ENCODE peak calls at places on chromosomes 4 and X, in seven cellular contexts. One of them, this sample, is unnamed.

GRCh38 chrX:32448320-32448719 is 763.0 kb downstream of the DMD start:
- DNase-seq in MM.1S: peak
- DNase-seq in GM12878: peak
- DNase-seq in GM13976: peak
- DNase-seq in B cell: peak
- DNase-seq in HFFc6: no peak
- DNase-seq in WTC11: no peak
- DNase-seq in this sample: no peak

GRCh38 chrX:87434618-87435017 is 83.0 kb upstream of the KLHL4 start:
- DNase-seq in MM.1S: no peak
- DNase-seq in GM12878: no peak
- DNase-seq in GM13976: no peak
- DNase-seq in B cell: no peak
- DNase-seq in HFFc6: no peak
- DNase-seq in WTC11: no peak
- DNase-seq in this sample: no peak

GRCh38 chr4:89029591-89029990 is 27.4 kb downstream of the FAM13A start:
- DNase-seq in MM.1S: no peak
- DNase-seq in GM12878: no peak
- DNase-seq in GM13976: no peak
- DNase-seq in B cell: no peak
- DNase-seq in HFFc6: no peak
- DNase-seq in WTC11: no peak
- DNase-seq in this sample: no peak

GRCh38 chrX:43677993-43678392 is 21.9 kb downstream of the MAOA start:
- DNase-seq in MM.1S: no peak
- DNase-seq in GM12878: no peak
- DNase-seq in GM13976: no peak
- DNase-seq in B cell: no peak
- DNase-seq in HFFc6: no peak
- DNase-seq in WTC11: no peak
- DNase-seq in this sample: no peak

GRCh38 chr4:56215138-56215793 is 172.0 kb downstream of the AASDH start:
- DNase-seq in MM.1S: no peak
- DNase-seq in GM12878: no peak
- DNase-seq in GM13976: no peak
- DNase-seq in B cell: no peak
- DNase-seq in HFFc6: no peak
- DNase-seq in WTC11: no peak
- DNase-seq in this sample: no peak

GRCh38 chr4:66564901-66565648 is 894.8 kb upstream of the EPHA5 start:
- DNase-seq in MM.1S: no peak
- DNase-seq in GM12878: no peak
- DNase-seq in GM13976: no peak
- DNase-seq in B cell: no peak
- DNase-seq in HFFc6: peak
- DNase-seq in WTC11: no peak
- DNase-seq in this sample: peak

GRCh38 chrX:103729015-103729414 is 18.3 kb downstream of the TMEM31 start:
- DNase-seq in MM.1S: no peak
- DNase-seq in GM12878: no peak
- DNase-seq in GM13976: no peak
- DNase-seq in B cell: no peak
- DNase-seq in HFFc6: no peak
- DNase-seq in WTC11: no peak
- DNase-seq in this sample: no peak

GRCh38 chrX:142238536-142238935 is 33.4 kb upstream of the MAGEC2 start:
- DNase-seq in MM.1S: no peak
- DNase-seq in GM12878: no peak
- DNase-seq in GM13976: no peak
- DNase-seq in B cell: no peak
- DNase-seq in HFFc6: no peak
- DNase-seq in WTC11: no peak
- DNase-seq in this sample: no peak

GRCh38 chr4:30719363-30720020 is 677 bp upstream of the PCDH7 start:
- DNase-seq in MM.1S: no peak
- DNase-seq in GM12878: no peak
- DNase-seq in GM13976: peak
- DNase-seq in B cell: peak
- DNase-seq in HFFc6: peak
- DNase-seq in WTC11: peak
- DNase-seq in this sample: peak

GRCh38 chr4:169416461-169416860 is 145.7 kb upstream of the SH3RF1 start:
- DNase-seq in MM.1S: no peak
- DNase-seq in GM12878: no peak
- DNase-seq in GM13976: no peak
- DNase-seq in B cell: no peak
- DNase-seq in HFFc6: no peak
- DNase-seq in WTC11: no peak
- DNase-seq in this sample: no peak

GRCh38 chr4:2333916-2334644 is 72.2 kb upstream of the MXD4 start:
- DNase-seq in MM.1S: no peak
- DNase-seq in GM12878: no peak
- DNase-seq in GM13976: no peak
- DNase-seq in B cell: peak
- DNase-seq in HFFc6: no peak
- DNase-seq in WTC11: no peak
- DNase-seq in this sample: no peak

GRCh38 chrX:84340981-84341380 is 153.0 kb upstream of the RPS6KA6 start:
- DNase-seq in MM.1S: no peak
- DNase-seq in GM12878: no peak
- DNase-seq in GM13976: no peak
- DNase-seq in B cell: no peak
- DNase-seq in HFFc6: peak
- DNase-seq in WTC11: no peak
- DNase-seq in this sample: no peak

GRCh38 chr4:121674696-121675095 is 22.1 kb downstream of the ANXA5 start:
- DNase-seq in MM.1S: no peak
- DNase-seq in GM12878: no peak
- DNase-seq in GM13976: no peak
- DNase-seq in B cell: no peak
- DNase-seq in HFFc6: no peak
- DNase-seq in WTC11: no peak
- DNase-seq in this sample: no peak

GRCh38 chrX:48025561-48025960 is 18.8 kb downstream of the SPACA5 start:
- DNase-seq in MM.1S: peak
- DNase-seq in GM12878: peak
- DNase-seq in GM13976: peak
- DNase-seq in B cell: peak
- DNase-seq in HFFc6: peak
- DNase-seq in WTC11: peak
- DNase-seq in this sample: peak

GRCh38 chrX:14235004-14235403 is 205.3 kb upstream of the GEMIN8 start:
- DNase-seq in MM.1S: peak
- DNase-seq in GM12878: no peak
- DNase-seq in GM13976: no peak
- DNase-seq in B cell: no peak
- DNase-seq in HFFc6: no peak
- DNase-seq in WTC11: peak
- DNase-seq in this sample: no peak

GRCh38 chrX:79161655-79162054 is 17.2 kb downstream of the GPR174 start:
- DNase-seq in MM.1S: peak
- DNase-seq in GM12878: peak
- DNase-seq in GM13976: peak
- DNase-seq in B cell: no peak
- DNase-seq in HFFc6: no peak
- DNase-seq in WTC11: no peak
- DNase-seq in this sample: no peak

GRCh38 chrX:13485167-13485566 is 84.2 kb upstream of the EGFL6 start:
- DNase-seq in MM.1S: no peak
- DNase-seq in GM12878: no peak
- DNase-seq in GM13976: no peak
- DNase-seq in B cell: no peak
- DNase-seq in HFFc6: no peak
- DNase-seq in WTC11: no peak
- DNase-seq in this sample: no peak

DNA sequence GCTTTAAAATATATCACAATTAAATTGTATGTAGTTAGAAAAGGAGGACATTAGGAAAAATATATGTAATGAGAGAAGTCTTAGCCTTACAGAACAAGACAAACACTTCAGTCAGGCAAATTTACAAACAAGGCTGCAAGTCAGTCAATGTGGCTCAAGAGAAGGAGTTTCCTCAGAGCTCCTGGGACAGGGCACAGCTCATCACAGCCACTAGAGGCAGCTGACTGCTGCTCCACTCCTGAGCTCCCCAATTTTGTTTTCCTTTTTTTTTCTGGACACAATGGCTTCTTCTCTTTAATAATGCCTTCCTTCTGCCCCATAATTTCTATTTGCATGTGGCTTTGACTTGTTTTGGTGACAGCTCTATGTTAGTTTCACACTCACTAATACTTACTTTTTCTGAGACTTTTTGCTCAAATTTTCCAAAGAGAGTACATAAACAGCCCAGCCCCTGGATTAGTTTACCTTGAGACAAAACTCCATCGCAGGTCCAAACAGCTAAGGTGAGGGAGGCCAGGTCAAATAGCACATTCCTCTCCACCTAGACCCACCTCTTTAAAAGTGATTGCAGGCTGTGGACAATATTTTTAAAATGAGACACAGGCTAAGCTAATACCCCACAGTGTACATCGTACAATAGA is 850.4 kb upstream of the FRG1 start:
- DNase-seq in MM.1S: no peak
- DNase-seq in GM12878: no peak
- DNase-seq in GM13976: no peak
- DNase-seq in B cell: no peak
- DNase-seq in HFFc6: peak
- DNase-seq in WTC11: peak
- DNase-seq in this sample: no peak
- TF ChIP-seq CTCF in MM.1S: peak
- TF ChIP-seq CTCF in GM12878: no peak
- TF ChIP-seq CTCF in GM13976: no peak
- TF ChIP-seq CTCF in B cell: no peak
- TF ChIP-seq CTCF in HFFc6: peak
- TF ChIP-seq CTCF in WTC11: peak
- TF ChIP-seq CTCF in this sample: no peak

GRCh38 chrX:153938226-153938786 is 3.5 kb upstream of the NAA10 start:
- DNase-seq in MM.1S: no peak
- DNase-seq in GM12878: no peak
- DNase-seq in GM13976: no peak
- DNase-seq in B cell: no peak
- DNase-seq in HFFc6: no peak
- DNase-seq in WTC11: no peak
- DNase-seq in this sample: no peak
- TF ChIP-seq CTCF in MM.1S: no peak
- TF ChIP-seq CTCF in GM12878: no peak
- TF ChIP-seq CTCF in GM13976: no peak
- TF ChIP-seq CTCF in B cell: no peak
- TF ChIP-seq CTCF in HFFc6: no peak
- TF ChIP-seq CTCF in WTC11: no peak
- TF ChIP-seq CTCF in this sample: no peak

DNA sequence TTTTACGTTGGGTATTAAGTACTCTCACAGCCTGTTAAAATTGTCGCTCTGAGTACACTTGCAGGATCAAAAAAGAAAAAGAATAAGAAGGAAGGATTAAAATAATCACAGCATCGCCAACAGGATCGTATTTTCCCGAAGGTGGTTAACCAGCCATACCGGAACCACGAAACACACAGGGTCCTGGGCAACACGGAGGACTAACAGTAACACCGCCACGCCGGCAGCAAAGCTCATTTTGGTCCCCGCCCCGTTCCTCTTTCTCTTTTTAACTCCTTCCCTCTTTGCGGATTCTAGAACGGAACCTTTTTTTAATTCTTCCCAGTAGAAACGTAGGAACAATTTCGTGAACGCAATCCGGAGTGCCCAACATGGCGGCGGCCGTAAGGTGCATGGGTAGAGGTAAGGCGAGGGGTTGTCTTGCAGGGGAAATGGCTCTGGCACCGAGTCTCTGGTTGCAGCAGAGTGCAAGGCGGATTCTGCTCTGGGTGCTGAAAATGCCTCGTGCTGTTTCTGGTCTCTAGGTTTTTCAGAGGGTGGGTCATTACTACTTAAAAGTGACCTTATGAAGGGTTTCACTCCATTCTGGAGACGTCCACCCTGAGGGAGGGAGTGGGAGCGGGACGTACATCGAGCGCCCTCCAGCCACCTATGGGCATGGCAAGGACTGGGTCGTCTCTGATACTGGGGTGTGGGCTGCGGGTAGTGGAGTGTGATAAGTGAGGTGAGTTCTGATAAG is at the start of gene MRPL1:
- DNase-seq in MM.1S: peak
- DNase-seq in GM12878: peak
- DNase-seq in GM13976: peak
- DNase-seq in B cell: peak
- DNase-seq in HFFc6: peak
- DNase-seq in WTC11: peak
- DNase-seq in this sample: peak
- TF ChIP-seq CTCF in MM.1S: peak
- TF ChIP-seq CTCF in GM12878: no peak
- TF ChIP-seq CTCF in GM13976: peak
- TF ChIP-seq CTCF in B cell: no peak
- TF ChIP-seq CTCF in HFFc6: peak
- TF ChIP-seq CTCF in WTC11: no peak
- TF ChIP-seq CTCF in this sample: peak

DNA sequence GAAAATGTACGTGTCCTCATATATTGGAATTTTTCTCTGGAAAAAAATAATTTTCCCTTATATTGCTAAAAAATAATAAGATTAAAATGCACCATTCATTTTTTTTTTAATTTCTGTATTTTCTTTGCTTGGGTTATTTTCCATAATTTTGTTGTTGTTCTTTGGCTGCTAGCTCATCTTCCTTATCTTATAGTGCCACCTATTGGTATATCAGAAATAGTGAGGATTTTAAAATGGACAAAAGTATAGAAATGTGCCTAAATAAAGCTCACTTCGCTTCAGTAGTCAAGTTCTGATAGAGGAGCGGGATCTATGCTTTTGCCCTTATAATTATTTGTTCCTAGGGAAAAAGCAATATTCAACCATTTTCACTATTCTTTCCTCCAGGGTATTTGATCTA is 134.8 kb downstream of the NAP1L3 start:
- DNase-seq in MM.1S: peak
- DNase-seq in GM12878: no peak
- DNase-seq in GM13976: no peak
- DNase-seq in B cell: no peak
- DNase-seq in HFFc6: no peak
- DNase-seq in WTC11: no peak
- DNase-seq in this sample: no peak
- TF ChIP-seq CTCF in MM.1S: peak
- TF ChIP-seq CTCF in GM12878: no peak
- TF ChIP-seq CTCF in GM13976: no peak
- TF ChIP-seq CTCF in B cell: no peak
- TF ChIP-seq CTCF in HFFc6: peak
- TF ChIP-seq CTCF in WTC11: peak
- TF ChIP-seq CTCF in this sample: peak

GRCh38 chrX:107849747-107850478 is 24.2 kb downstream of the MID2 start:
- DNase-seq in MM.1S: no peak
- DNase-seq in GM12878: no peak
- DNase-seq in GM13976: no peak
- DNase-seq in B cell: no peak
- DNase-seq in HFFc6: no peak
- DNase-seq in WTC11: peak
- DNase-seq in this sample: no peak
- TF ChIP-seq CTCF in MM.1S: no peak
- TF ChIP-seq CTCF in GM12878: no peak
- TF ChIP-seq CTCF in GM13976: no peak
- TF ChIP-seq CTCF in B cell: no peak
- TF ChIP-seq CTCF in HFFc6: no peak
- TF ChIP-seq CTCF in WTC11: no peak
- TF ChIP-seq CTCF in this sample: peak